ENCODE peak calls at places on chromosomes 5 and 9, in ten cellular contexts. G, Y, E, Z, P, A, D, T, X and L are unnamed samples.

GRCh38 chr5:54900906-54901725 is 84.3 kb downstream of the ESM1 start:
- DNase-seq in G (peak), Y (peak), E (peak), Z (no peak), P (no peak), A (no peak), D (peak), T (peak), X (no peak), L (no peak)

GRCh38 chr9:22040760-22041159 is 31.7 kb upstream of the CDKN2B start:
- DNase-seq in G (no peak), Y (no peak), E (peak), Z (no peak), P (no peak), A (no peak), D (no peak), T (no peak), X (no peak), L (no peak)

GRCh38 chr9:114304416-114305188 is 18.3 kb upstream of the ORM1 start:
- DNase-seq in G (no peak), Y (peak), E (no peak), Z (peak), P (no peak), A (no peak), D (no peak), T (no peak), X (no peak), L (peak)

GRCh38 chr9:113349434-113350337 is at the start of gene BSPRY:
- DNase-seq in G (no peak), Y (no peak), E (no peak), Z (peak), P (no peak), A (no peak), D (no peak), T (no peak), X (peak), L (no peak)

GRCh38 chr5:93622240-93622885 is 39.3 kb downstream of the NR2F1 start:
- DNase-seq in G (no peak), Y (peak), E (peak), Z (peak), P (peak), A (peak), D (no peak), T (no peak), X (no peak), L (no peak)

GRCh38 chr5:179166886-179167841 is 107.0 kb downstream of the ZNF354C start:
- DNase-seq in G (peak), Y (peak), E (peak), Z (peak), P (peak), A (peak), D (no peak), T (peak), X (peak), L (peak)

GRCh38 chr5:179680780-179681411 is at the start of gene CBY3:
- DNase-seq in G (no peak), Y (no peak), E (peak), Z (no peak), P (no peak), A (no peak), D (no peak), T (no peak), X (no peak), L (no peak)

GRCh38 chr9:101274971-101275670 is 109.7 kb downstream of the BAAT start:
- DNase-seq in G (no peak), Y (no peak), E (no peak), Z (no peak), P (no peak), A (no peak), D (no peak), T (no peak), X (no peak), L (no peak)

GRCh38 chr5:1786621-1787471 is 12.8 kb downstream of the MRPL36 start:
- DNase-seq in G (peak), Y (no peak), E (no peak), Z (peak), P (no peak), A (no peak), D (no peak), T (no peak), X (no peak), L (peak)

GRCh38 chr9:7879551-7880245 is 80.1 kb upstream of the DMAC1 start:
- DNase-seq in G (no peak), Y (no peak), E (no peak), Z (peak), P (peak), A (no peak), D (no peak), T (no peak), X (no peak), L (peak)

GRCh38 chr5:55869847-55870246 is 18.7 kb downstream of the IL31RA start:
- DNase-seq in G (no peak), Y (no peak), E (no peak), Z (no peak), P (no peak), A (no peak), D (no peak), T (no peak), X (no peak), L (no peak)

GRCh38 chr5:125134216-125135081 is 388.0 kb upstream of the ZNF608 start:
- DNase-seq in G (no peak), Y (no peak), E (peak), Z (no peak), P (peak), A (no peak), D (no peak), T (no peak), X (no peak), L (no peak)

GRCh38 chr5:177530638-177531037 is 13.9 kb upstream of the DDX41 start:
- DNase-seq in G (no peak), Y (no peak), E (no peak), Z (no peak), P (no peak), A (no peak), D (no peak), T (no peak), X (no peak), L (no peak)

GRCh38 chr9:2336055-2336454 is 285.5 kb upstream of the VLDLR start:
- DNase-seq in G (no peak), Y (no peak), E (peak), Z (no peak), P (peak), A (no peak), D (no peak), T (no peak), X (no peak), L (no peak)

GRCh38 chr9:127723450-127723849 is 7.6 kb downstream of the TTC16 start:
- DNase-seq in G (no peak), Y (no peak), E (peak), Z (no peak), P (no peak), A (no peak), D (no peak), T (no peak), X (no peak), L (peak)

GRCh38 chr9:115524467-115525059 is 406.6 kb upstream of the TNC start:
- DNase-seq in G (no peak), Y (no peak), E (peak), Z (peak), P (peak), A (peak), D (no peak), T (peak), X (no peak), L (no peak)

GRCh38 chr5:71680510-71680909 is 38.6 kb upstream of the CARTPT start:
- DNase-seq in G (no peak), Y (no peak), E (no peak), Z (no peak), P (no peak), A (no peak), D (no peak), T (no peak), X (no peak), L (no peak)
- H3K27ac ChIP-seq in G (no peak), Y (no peak), E (no peak), Z (no peak), P (no peak), A (no peak), D (peak), T (no peak), X (no peak), L (no peak)

GRCh38 chr9:84003246-84003645 is 22.6 kb downstream of the RMI1 start:
- DNase-seq in G (no peak), Y (no peak), E (no peak), Z (no peak), P (no peak), A (no peak), D (no peak), T (no peak), X (no peak), L (no peak)

GRCh38 chr9:84002344-84002743 is 21.7 kb downstream of the RMI1 start:
- DNase-seq in G (no peak), Y (no peak), E (peak), Z (no peak), P (no peak), A (no peak), D (no peak), T (no peak), X (no peak), L (no peak)

GRCh38 chr9:84000186-84000585 is 19.6 kb downstream of the RMI1 start:
- DNase-seq in G (no peak), Y (no peak), E (peak), Z (no peak), P (no peak), A (no peak), D (no peak), T (no peak), X (no peak), L (no peak)

GRCh38 chr9:83999141-83999918 is 18.7 kb downstream of the RMI1 start:
- DNase-seq in G (no peak), Y (no peak), E (no peak), Z (no peak), P (no peak), A (no peak), D (no peak), T (no peak), X (no peak), L (no peak)

GRCh38 chr9:84001621-84002020 is 21.0 kb downstream of the RMI1 start:
- DNase-seq in G (no peak), Y (no peak), E (no peak), Z (no peak), P (no peak), A (no peak), D (no peak), T (no peak), X (no peak), L (no peak)
- H3K4me3 ChIP-seq in G (no peak), Y (no peak), E (no peak), Z (no peak), P (no peak), A (no peak), D (no peak), T (no peak), X (no peak), L (no peak)

GRCh38 chr5:138950411-138951011 is 75.4 kb upstream of the LRRTM2 start:
- DNase-seq in G (no peak), Y (no peak), E (no peak), Z (peak), P (no peak), A (no peak), D (no peak), T (no peak), X (no peak), L (peak)

GRCh38 chr5:138951091-138951985 is 76.2 kb upstream of the LRRTM2 start:
- DNase-seq in G (no peak), Y (no peak), E (no peak), Z (no peak), P (no peak), A (no peak), D (no peak), T (no peak), X (no peak), L (no peak)

GRCh38 chr5:138953370-138954256 is 78.5 kb upstream of the LRRTM2 start:
- DNase-seq in G (peak), Y (peak), E (peak), Z (no peak), P (no peak), A (peak), D (peak), T (peak), X (peak), L (peak)

GRCh38 chr5:138952962-138953361 is 77.8 kb upstream of the LRRTM2 start:
- DNase-seq in G (no peak), Y (no peak), E (no peak), Z (no peak), P (no peak), A (no peak), D (no peak), T (no peak), X (peak), L (no peak)

DNA sequence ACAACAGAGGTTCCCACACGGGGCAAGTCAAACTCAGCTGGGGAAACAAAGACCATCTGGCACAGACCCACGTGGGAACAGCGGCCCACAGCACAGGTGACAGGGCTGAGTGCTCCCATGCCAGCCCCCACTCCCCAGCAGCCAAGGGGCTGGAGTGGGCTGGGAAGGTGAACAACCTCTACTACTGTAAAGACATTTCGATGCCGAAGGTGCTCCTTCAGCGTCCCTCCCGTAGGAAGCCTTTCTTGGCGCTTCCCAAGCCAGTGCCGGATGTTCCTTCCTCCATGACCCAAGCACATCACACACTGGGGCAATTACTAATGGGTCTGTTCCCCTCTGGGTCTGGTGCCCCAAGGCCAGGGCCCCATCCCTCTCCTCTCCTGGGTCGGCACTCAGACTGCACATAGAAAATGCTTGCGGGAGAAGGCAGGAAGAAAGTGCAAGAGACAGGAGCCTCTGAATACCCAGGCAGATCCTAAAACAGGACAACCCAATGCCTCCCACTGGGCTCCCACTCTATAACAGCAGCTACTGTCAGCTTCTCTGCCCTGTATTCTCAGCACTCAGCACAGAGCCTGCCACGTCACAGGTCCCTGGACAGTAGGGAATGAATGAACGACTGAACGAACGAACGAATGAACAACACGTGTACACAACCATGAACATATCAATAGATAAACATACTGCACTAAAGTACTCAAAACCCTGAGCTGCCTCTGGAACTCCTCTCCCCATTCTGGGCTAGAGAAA is 77.0 kb upstream of the LRRTM2 start:
- DNase-seq in G (no peak), Y (no peak), E (no peak), Z (no peak), P (no peak), A (no peak), D (no peak), T (no peak), X (no peak), L (no peak)
- H3K27ac ChIP-seq in G (peak), Y (no peak), E (no peak), Z (no peak), P (no peak), A (peak), D (peak), T (peak), X (peak), L (no peak)

GRCh38 chr5:132457371-132458225 is 33.0 kb downstream of the IRF1 start:
- DNase-seq in G (peak), Y (no peak), E (peak), Z (no peak), P (no peak), A (no peak), D (no peak), T (peak), X (no peak), L (no peak)

GRCh38 chr5:132455614-132456115 is 34.9 kb downstream of the IRF1 start:
- DNase-seq in G (no peak), Y (no peak), E (no peak), Z (peak), P (no peak), A (no peak), D (no peak), T (no peak), X (no peak), L (no peak)

GRCh38 chr5:132458226-132458560 is 32.4 kb downstream of the IRF1 start:
- DNase-seq in G (no peak), Y (no peak), E (peak), Z (no peak), P (no peak), A (no peak), D (no peak), T (no peak), X (no peak), L (no peak)

GRCh38 chr5:132458651-132459030 is 31.9 kb downstream of the IRF1 start:
- DNase-seq in G (no peak), Y (no peak), E (peak), Z (no peak), P (no peak), A (no peak), D (no peak), T (no peak), X (no peak), L (no peak)

GRCh38 chr5:132456553-132457361 is 33.8 kb downstream of the IRF1 start:
- DNase-seq in G (peak), Y (no peak), E (no peak), Z (no peak), P (no peak), A (peak), D (peak), T (no peak), X (no peak), L (peak)
- H3K4me3 ChIP-seq in G (no peak), Y (no peak), E (no peak), Z (no peak), P (no peak), A (peak), D (no peak), T (no peak), X (no peak), L (no peak)

DNA sequence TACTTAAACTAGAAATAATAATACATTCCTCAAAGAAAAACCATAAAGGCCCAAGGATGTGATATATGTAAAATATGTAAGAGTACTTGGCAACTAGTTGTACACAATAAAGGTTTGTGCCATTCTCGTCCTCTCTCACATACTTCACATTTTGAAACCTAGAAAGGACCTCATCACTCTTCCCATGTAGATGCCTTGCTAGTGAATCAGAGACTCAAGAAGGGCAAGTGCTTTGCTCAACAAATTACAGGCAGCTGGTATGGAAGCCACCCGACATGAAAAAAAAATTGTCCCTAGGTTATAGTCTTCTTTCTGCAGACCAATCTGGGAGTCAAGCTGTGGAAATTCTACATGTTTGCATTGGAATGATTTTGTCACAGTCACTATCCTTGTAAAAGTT is 31.7 kb downstream of the ADRB2 start:
- DNase-seq in G (no peak), Y (no peak), E (no peak), Z (no peak), P (no peak), A (no peak), D (no peak), T (no peak), X (no peak), L (no peak)
- H3K27ac ChIP-seq in G (peak), Y (no peak), E (no peak), Z (no peak), P (no peak), A (no peak), D (no peak), T (no peak), X (no peak), L (no peak)

GRCh38 chr9:78745996-78746395 is 449.1 kb downstream of the PSAT1 start:
- DNase-seq in G (no peak), Y (no peak), E (peak), Z (no peak), P (no peak), A (no peak), D (no peak), T (no peak), X (no peak), L (no peak)

GRCh38 chr9:78745331-78745730 is 448.4 kb downstream of the PSAT1 start:
- DNase-seq in G (no peak), Y (no peak), E (peak), Z (no peak), P (no peak), A (no peak), D (no peak), T (no peak), X (no peak), L (no peak)
- H3K4me3 ChIP-seq in G (no peak), Y (no peak), E (no peak), Z (no peak), P (no peak), A (no peak), D (no peak), T (no peak), X (no peak), L (no peak)

GRCh38 chr5:131776451-131776850 is 20.4 kb downstream of the FNIP1 start:
- DNase-seq in G (no peak), Y (no peak), E (no peak), Z (no peak), P (no peak), A (no peak), D (no peak), T (no peak), X (no peak), L (no peak)

GRCh38 chr5:131771692-131772091 is 25.1 kb downstream of the FNIP1 start:
- DNase-seq in G (no peak), Y (no peak), E (no peak), Z (no peak), P (no peak), A (no peak), D (no peak), T (no peak), X (no peak), L (no peak)

GRCh38 chr5:131769961-131770360 is 26.9 kb downstream of the FNIP1 start:
- DNase-seq in G (no peak), Y (no peak), E (no peak), Z (no peak), P (no peak), A (no peak), D (no peak), T (no peak), X (no peak), L (no peak)

GRCh38 chr5:131774652-131775367 is 22.0 kb downstream of the FNIP1 start:
- DNase-seq in G (no peak), Y (no peak), E (no peak), Z (no peak), P (no peak), A (no peak), D (no peak), T (no peak), X (no peak), L (no peak)

DNA sequence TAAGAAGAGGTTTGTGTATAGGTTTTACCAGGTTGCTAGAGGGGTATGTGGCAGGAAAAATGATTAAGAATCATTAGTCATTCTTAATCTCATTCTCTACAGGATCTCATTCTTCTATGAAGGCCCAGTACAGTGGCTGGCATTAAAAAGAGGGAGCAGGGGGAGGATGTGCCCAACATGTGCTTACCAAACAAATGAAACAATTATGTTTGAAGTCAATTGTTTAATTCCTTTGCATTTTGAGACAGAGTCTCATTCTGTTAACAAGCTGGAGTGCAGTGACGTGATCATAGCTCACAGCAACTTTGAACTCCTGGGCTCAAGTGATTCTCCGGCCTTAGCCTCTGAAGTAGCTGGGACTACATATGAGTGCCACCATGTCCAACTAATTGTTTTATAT is 23.0 kb downstream of the FNIP1 start:
- DNase-seq in G (no peak), Y (no peak), E (no peak), Z (no peak), P (no peak), A (no peak), D (no peak), T (no peak), X (no peak), L (no peak)
- H3K27ac ChIP-seq in G (peak), Y (no peak), E (no peak), Z (no peak), P (no peak), A (no peak), D (no peak), T (no peak), X (no peak), L (no peak)

GRCh38 chr5:156913355-156913718 is 49.7 kb downstream of the TIMD4 start:
- DNase-seq in G (no peak), Y (no peak), E (no peak), Z (peak), P (no peak), A (no peak), D (no peak), T (no peak), X (no peak), L (no peak)
- H3K4me3 ChIP-seq in G (no peak), Y (no peak), E (no peak), Z (no peak), P (no peak), A (no peak), D (no peak), T (no peak), X (no peak), L (no peak)

GRCh38 chr9:18477121-18477705 is 3.3 kb downstream of the ADAMTSL1 start:
- DNase-seq in G (no peak), Y (no peak), E (no peak), Z (no peak), P (no peak), A (no peak), D (no peak), T (no peak), X (no peak), L (no peak)

GRCh38 chr9:18474778-18475177 is 825 bp downstream of the ADAMTSL1 start:
- DNase-seq in G (no peak), Y (no peak), E (peak), Z (no peak), P (no peak), A (no peak), D (no peak), T (no peak), X (no peak), L (no peak)

GRCh38 chr9:18473551-18474279 is at the start of gene ADAMTSL1:
- DNase-seq in G (peak), Y (peak), E (peak), Z (peak), P (peak), A (peak), D (peak), T (peak), X (peak), L (peak)

GRCh38 chr9:18472435-18472834 is 1.5 kb upstream of the ADAMTSL1 start:
- DNase-seq in G (no peak), Y (no peak), E (no peak), Z (no peak), P (no peak), A (no peak), D (no peak), T (no peak), X (no peak), L (no peak)

GRCh38 chr9:18472915-18473314 is 1.0 kb upstream of the ADAMTSL1 start:
- DNase-seq in G (no peak), Y (peak), E (no peak), Z (peak), P (peak), A (peak), D (no peak), T (no peak), X (no peak), L (no peak)
- H3K27ac ChIP-seq in G (no peak), Y (no peak), E (no peak), Z (no peak), P (no peak), A (no peak), D (no peak), T (peak), X (no peak), L (no peak)